ENCODE peak calls at places on chromosomes 6 and 20, in seven cellular contexts. U, V, G, R, D, J and N are unnamed samples.

GRCh38 chr20:3101737-3102574 is 17.4 kb upstream of the AVP start:
- DNase-seq in D (no peak), J (no peak), V (peak; percentile 80), G (no peak), U (peak; percentile 43), R (peak; percentile 78), N (peak; percentile 9)

GRCh38 chr6:1608222-1608975 is 1.3 kb upstream of the FOXC1 start:
- DNase-seq in U (no peak), J (no peak), D (no peak), R (no peak), V (no peak), G (peak; percentile 18), N (no peak)

GRCh38 chr6:168132531-168133184 is 53.6 kb upstream of the FRMD1 start:
- DNase-seq in D (peak; percentile 93), U (no peak), J (peak; percentile 7), V (peak; percentile 6), R (no peak), G (peak; percentile 60), N (peak; percentile 73)

GRCh38 chr6:36633915-36634314 is 39.8 kb downstream of the SRSF3 start:
- DNase-seq in R (no peak), D (no peak), G (no peak), V (no peak), J (peak; percentile 70), U (no peak), N (peak; percentile 48)

GRCh38 chr6:13787146-13787545 is 27.2 kb downstream of the MCUR1 start:
- DNase-seq in U (peak; percentile 33), D (peak; percentile 17), R (no peak), J (no peak), G (no peak), V (peak; percentile 43), N (no peak)

GRCh38 chr6:53282234-53282633 is 66.5 kb downstream of the ELOVL5 start:
- DNase-seq in R (no peak), D (no peak), V (no peak), U (no peak), J (no peak), G (peak; percentile 15), N (no peak)

GRCh38 chr6:48186746-48187145 is 75.7 kb upstream of the PTCHD4 start:
- DNase-seq in V (no peak), J (no peak), G (no peak), R (no peak), D (no peak), U (no peak), N (no peak)

GRCh38 chr6:3031857-3032256 is 32.2 kb downstream of the NQO2 start:
- DNase-seq in V (peak; percentile 47), D (no peak), J (no peak), G (no peak), U (no peak), R (no peak), N (no peak)

GRCh38 chr6:27752038-27752885 is 159.9 kb downstream of the OR2B2 start:
- DNase-seq in U (no peak), G (peak; percentile 57), J (peak; percentile 83), V (peak; percentile 80), R (peak; percentile 57), D (peak; percentile 77), N (peak; percentile 62)

GRCh38 chr6:141229296-141229695 is 903.4 kb upstream of the GJE1 start:
- DNase-seq in R (no peak), D (no peak), V (no peak), G (no peak), J (no peak), U (no peak), N (no peak)

GRCh38 chr6:111057074-111057752 is 30.1 kb upstream of the SLC16A10 start:
- DNase-seq in G (peak; percentile 23), R (no peak), J (peak; percentile 68), U (no peak), V (peak; percentile 59), D (peak; percentile 44), N (peak; percentile 5)

GRCh38 chr6:40164345-40164755 is 230.1 kb upstream of the MOCS1 start:
- DNase-seq in G (no peak), D (peak; percentile 66), V (no peak), U (no peak), J (no peak), R (no peak), N (peak; percentile 65)

GRCh38 chr20:63057133-63058117 is 50.7 kb upstream of the BHLHE23 start:
- DNase-seq in U (no peak), J (peak; percentile 40), D (no peak), G (no peak), R (no peak), V (peak; percentile 23), N (no peak)

GRCh38 chr6:28537509-28538140 is 11.9 kb downstream of the GPX5 start:
- DNase-seq in D (no peak), G (no peak), U (peak; percentile 34), J (no peak), V (peak; percentile 8), R (no peak), N (peak; percentile 13)

GRCh38 chr6:140660295-140660694 is 1285.8 kb upstream of the CITED2 start:
- DNase-seq in R (no peak), D (no peak), G (no peak), J (no peak), V (no peak), U (no peak), N (no peak)

GRCh38 chr6:135382182-135382628 is 115.3 kb downstream of the AHI1 start:
- DNase-seq in J (no peak), V (peak; percentile 80), U (no peak), D (no peak), G (no peak), R (no peak), N (no peak)

GRCh38 chr6:105319331-105319730 is 83.6 kb downstream of the PREP start:
- DNase-seq in G (no peak), D (no peak), J (peak; percentile 48), V (no peak), U (no peak), R (no peak), N (no peak)

GRCh38 chr6:55918639-55919038 is 43.2 kb upstream of the BMP5 start:
- DNase-seq in R (no peak), G (no peak), V (no peak), J (peak; percentile 21), U (no peak), D (no peak), N (no peak)

GRCh38 chr6:161227004-161227950 is 46.6 kb downstream of the AGPAT4 start:
- DNase-seq in J (no peak), D (no peak), V (peak; percentile 18), R (no peak), U (no peak), G (no peak), N (no peak)

GRCh38 chr6:107636486-107636885 is 146.6 kb downstream of the SOBP start:
- DNase-seq in J (no peak), U (no peak), R (no peak), D (no peak), G (no peak), V (no peak), N (no peak)